ENCODE peak calls at places on chromosomes 4 and X, in four cellular contexts. H is choroid plexus epithelial cell, O is AG08395, N is T-helper 1 cell. A is an unnamed sample.
A peak's percentile ranks its signal among the peaks of the same experiment; 100 is the strongest.

GRCh38 chrX:97637289-97637688 is 753.6 kb downstream of the RPA4 start:
- DNase-seq in N (no peak), O (no peak), H (no peak), A (no peak)

GRCh38 chr4:20832821-20833220 is 132.6 kb downstream of the PACRGL start:
- DNase-seq in N (no peak), H (peak; percentile 23), O (peak; percentile 17), A (no peak)

GRCh38 chr4:78788005-78788889 is 12.1 kb downstream of the BMP2K start:
- DNase-seq in O (no peak), H (no peak), N (no peak), A (no peak)

GRCh38 chr4:156443488-156443887 is 489.8 kb upstream of the CTSO start:
- DNase-seq in N (no peak), H (no peak), O (no peak), A (no peak)

GRCh38 chr4:60313616-60314015 is 886.5 kb upstream of the ADGRL3 start:
- DNase-seq in N (no peak), O (no peak), H (peak; percentile 13), A (no peak)

GRCh38 chr4:103996637-103997036 is 276.9 kb upstream of the TACR3 start:
- DNase-seq in N (no peak), O (no peak), H (peak; percentile 73), A (no peak)

GRCh38 chrX:20285513-20285912 is 18.8 kb upstream of the RPS6KA3 start:
- DNase-seq in O (no peak), N (no peak), H (no peak), A (no peak)

GRCh38 chr4:87805971-87806370 is 6.6 kb downstream of the IBSP start:
- DNase-seq in H (peak; percentile 65), O (no peak), N (no peak), A (no peak)

GRCh38 chr4:53821179-53821851 is 230.0 kb upstream of the LNX1 start:
- DNase-seq in O (no peak), N (no peak), H (no peak), A (no peak)

GRCh38 chr4:25351777-25352421 is 25.2 kb upstream of the ANAPC4 start:
- DNase-seq in N (no peak), H (peak; percentile 87), O (peak; percentile 77), A (no peak)

GRCh38 chr4:142407569-142407968 is 438.5 kb downstream of the INPP4B start:
- DNase-seq in N (no peak), O (no peak), H (no peak), A (no peak)

GRCh38 chr4:142567199-142567598 is 278.9 kb downstream of the INPP4B start:
- DNase-seq in H (no peak), N (peak; percentile 26), O (no peak), A (peak; percentile 32)

GRCh38 chr4:14934704-14935390 is 67.4 kb upstream of the CPEB2 start:
- DNase-seq in N (no peak), H (no peak), O (no peak), A (no peak)

GRCh38 chr4:145623831-145624230 is 4.6 kb downstream of the MMAA start:
- DNase-seq in H (peak; percentile 16), N (no peak), O (peak; percentile 6), A (no peak)

GRCh38 chrX:13254076-13254785 is 65.6 kb downstream of the ATXN3L start:
- DNase-seq in O (no peak), N (no peak), H (peak; percentile 85), A (no peak)

GRCh38 chrX:17441965-17442364 is 67.0 kb downstream of the NHS start:
- DNase-seq in N (no peak), O (peak; percentile 58), H (no peak), A (no peak)

GRCh38 chr4:179595671-179596410 is 2153.6 kb upstream of the AGA start:
- DNase-seq in H (peak; percentile 11), O (no peak), N (no peak), A (no peak)

GRCh38 chr4:38091636-38092035 is 131.4 kb downstream of the PTTG2 start:
- DNase-seq in O (no peak), H (peak; percentile 58), N (no peak), A (no peak)

GRCh38 chr4:112532267-112532666 is 16.3 kb upstream of the NEUROG2 start:
- DNase-seq in H (no peak), N (no peak), O (no peak), A (no peak)

GRCh38 chr4:73964862-73965611 is 16.8 kb downstream of the PF4 start:
- DNase-seq in N (no peak), O (peak; percentile 13), H (peak; percentile 29), A (no peak)

GRCh38 chrX:10922158-10922557 is 189.0 kb upstream of the HCCS start:
- DNase-seq in O (peak; percentile 80), N (no peak), H (peak; percentile 80), A (no peak)

GRCh38 chr4:184402239-184402638 is 72.1 kb downstream of the IRF2 start:
- DNase-seq in H (no peak), N (no peak), O (no peak), A (no peak)

GRCh38 chrX:70452143-70452733 is 7.6 kb downstream of the DLG3 start:
- DNase-seq in O (peak; percentile 65), H (peak; percentile 30), N (peak; percentile 28), A (peak; percentile 32)

GRCh38 chr4:38805530-38806145 is 1.0 kb upstream of the TLR1 start:
- DNase-seq in N (no peak), H (peak; percentile 27), O (no peak), A (no peak)

GRCh38 chr4:3302164-3302785 is 9.5 kb downstream of the RGS12 start:
- DNase-seq in N (peak; percentile 75), O (no peak), H (no peak), A (peak; percentile 77)

GRCh38 chr4:16655140-16655539 is 243.3 kb downstream of the LDB2 start:
- DNase-seq in N (no peak), H (no peak), O (no peak), A (no peak)

GRCh38 chr4:83490876-83491450 is 6.1 kb upstream of the ABRAXAS1 start:
- DNase-seq in N (no peak), O (peak; percentile 53), H (peak; percentile 55), A (no peak)

GRCh38 chr4:13524504-13525243 is 19.6 kb downstream of the NKX3-2 start:
- DNase-seq in H (peak; percentile 56), N (no peak), O (peak; percentile 16), A (no peak)

GRCh38 chrX:72621163-72621562 is 48.5 kb upstream of the HDAC8 start:
- DNase-seq in H (no peak), O (no peak), N (no peak), A (no peak)

GRCh38 chr4:2469192-2469984 is 482 bp downstream of the RNF4 start:
- DNase-seq in O (peak; percentile 39), N (peak; percentile 71), H (peak; percentile 36), A (peak; percentile 65)

GRCh38 chr4:137310593-137311490 is 221.5 kb downstream of the PCDH18 start:
- DNase-seq in O (peak; percentile 59), H (peak; percentile 92), N (no peak), A (no peak)

GRCh38 chr4:147328756-147329446 is 152.0 kb upstream of the EDNRA start:
- DNase-seq in N (no peak), H (no peak), O (no peak), A (no peak)

GRCh38 chr4:158729716-158730559 is 6.7 kb upstream of the PPID start:
- DNase-seq in O (peak; percentile 83), H (peak; percentile 85), N (peak; percentile 13), A (peak; percentile 9)

GRCh38 chr4:154189346-154189745 is 302.3 kb downstream of the DCHS2 start:
- DNase-seq in O (peak; percentile 69), N (no peak), H (no peak), A (no peak)

GRCh38 chr4:118353452-118353851 is 649 bp upstream of the PRSS12 start:
- DNase-seq in O (no peak), H (no peak), N (no peak), A (no peak)

GRCh38 chr4:100177126-100177525 is 13.1 kb downstream of the DDIT4L start:
- DNase-seq in H (no peak), N (no peak), O (no peak), A (no peak)

GRCh38 chr4:98865059-98865458 is 63.9 kb downstream of the EIF4E start:
- DNase-seq in H (no peak), O (no peak), N (no peak), A (no peak)

GRCh38 chr4:14841801-14842748 is 160.2 kb upstream of the CPEB2 start:
- DNase-seq in N (no peak), O (peak; percentile 25), H (no peak), A (no peak)